ENCODE peak calls at places on chromosome 21, in ten cellular contexts. C, U, H, A, J, I, G, M, P and N are unnamed samples.

GRCh38 chr21:42384184-42384583 is 11.7 kb downstream of the TMPRSS3 start:
- DNase-seq in C (no peak), U (no peak), H (no peak), A (no peak), J (no peak), I (no peak), G (no peak), M (peak), P (no peak), N (no peak)

GRCh38 chr21:8994640-8995511 is 1526.5 kb upstream of the TPTE start:
- DNase-seq in C (no peak), U (no peak), H (peak), A (no peak), J (no peak), I (no peak), G (no peak), M (no peak), P (no peak), N (no peak)

GRCh38 chr21:46061063-46061462 is 36.8 kb upstream of the COL6A2 start:
- DNase-seq in C (no peak), U (no peak), H (no peak), A (peak), J (no peak), I (no peak), G (no peak), M (peak), P (no peak), N (peak)

GRCh38 chr21:18398843-18399242 is 4.7 kb downstream of the TMPRSS15 start:
- DNase-seq in C (no peak), U (no peak), H (no peak), A (no peak), J (no peak), I (no peak), G (no peak), M (no peak), P (no peak), N (no peak)

GRCh38 chr21:28252923-28253322 is 739.8 kb downstream of the LTN1 start:
- DNase-seq in C (no peak), U (no peak), H (no peak), A (no peak), J (peak), I (no peak), G (no peak), M (no peak), P (no peak), N (no peak)

GRCh38 chr21:28971171-28971570 is 21.5 kb downstream of the LTN1 start:
- DNase-seq in C (no peak), U (peak), H (peak), A (no peak), J (peak), I (no peak), G (no peak), M (no peak), P (peak), N (no peak)

GRCh38 chr21:28771790-28772501 is 220.7 kb downstream of the LTN1 start:
- DNase-seq in C (no peak), U (no peak), H (no peak), A (no peak), J (peak), I (peak), G (no peak), M (no peak), P (no peak), N (no peak)

GRCh38 chr21:29025328-29025713 is 853 bp downstream of the USP16 start:
- DNase-seq in C (peak), U (peak), H (peak), A (no peak), J (peak), I (no peak), G (no peak), M (no peak), P (no peak), N (peak)

GRCh38 chr21:42581676-42582371 is 68.2 kb downstream of the SLC37A1 start:
- DNase-seq in C (no peak), U (no peak), H (no peak), A (no peak), J (no peak), I (no peak), G (no peak), M (peak), P (no peak), N (no peak)

GRCh38 chr21:35682874-35683549 is 377.3 kb downstream of the SETD4 start:
- DNase-seq in C (no peak), U (no peak), H (no peak), A (no peak), J (no peak), I (no peak), G (no peak), M (no peak), P (no peak), N (no peak)

GRCh38 chr21:37207441-37208009 is 59.6 kb downstream of the VPS26C start:
- DNase-seq in C (peak), U (no peak), H (no peak), A (no peak), J (peak), I (no peak), G (no peak), M (no peak), P (no peak), N (no peak)

GRCh38 chr21:46154155-46154954 is 1.0 kb downstream of the FTCD start:
- DNase-seq in C (no peak), U (no peak), H (no peak), A (peak), J (no peak), I (no peak), G (no peak), M (peak), P (no peak), N (no peak)

GRCh38 chr21:31888936-31889371 is 16.1 kb downstream of the HUNK start:
- DNase-seq in C (no peak), U (peak), H (peak), A (no peak), J (no peak), I (no peak), G (no peak), M (no peak), P (no peak), N (no peak)

DNA sequence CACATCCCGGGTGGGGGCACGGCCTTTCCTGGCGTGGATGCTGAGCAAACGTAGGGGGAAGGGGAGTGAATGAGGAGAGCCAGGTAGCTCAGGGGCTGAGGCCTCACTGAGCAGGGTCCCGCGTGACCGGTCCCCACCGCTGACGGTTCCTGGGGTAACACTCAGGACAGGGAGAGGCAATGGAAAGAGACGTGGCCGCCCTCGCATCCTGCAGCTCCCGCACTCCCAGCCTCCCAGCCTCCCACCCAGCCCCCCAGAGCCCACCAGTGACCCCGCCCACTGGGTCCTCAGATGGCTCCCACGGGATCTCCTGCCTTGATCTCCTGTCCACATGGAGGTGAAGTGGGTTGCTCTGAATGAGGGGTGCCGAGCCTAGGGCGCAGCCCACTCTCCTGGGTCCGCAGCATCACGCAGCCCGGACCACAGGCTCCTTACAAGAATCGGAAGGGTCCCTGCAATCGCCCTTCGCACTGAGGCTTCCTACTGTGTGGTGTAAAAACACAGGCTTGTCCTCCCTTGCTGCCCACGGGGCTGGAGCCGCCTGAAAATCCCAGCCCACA is 2.4 kb downstream of the TSPEAR start:
- DNase-seq in C (no peak), U (no peak), H (no peak), A (no peak), J (no peak), I (no peak), G (no peak), M (peak), P (no peak), N (no peak)
- H3K4me3 ChIP-seq in C (no peak), U (peak), H (peak), A (no peak), J (no peak), I (no peak), G (no peak), M (no peak), P (peak), N (peak)

DNA sequence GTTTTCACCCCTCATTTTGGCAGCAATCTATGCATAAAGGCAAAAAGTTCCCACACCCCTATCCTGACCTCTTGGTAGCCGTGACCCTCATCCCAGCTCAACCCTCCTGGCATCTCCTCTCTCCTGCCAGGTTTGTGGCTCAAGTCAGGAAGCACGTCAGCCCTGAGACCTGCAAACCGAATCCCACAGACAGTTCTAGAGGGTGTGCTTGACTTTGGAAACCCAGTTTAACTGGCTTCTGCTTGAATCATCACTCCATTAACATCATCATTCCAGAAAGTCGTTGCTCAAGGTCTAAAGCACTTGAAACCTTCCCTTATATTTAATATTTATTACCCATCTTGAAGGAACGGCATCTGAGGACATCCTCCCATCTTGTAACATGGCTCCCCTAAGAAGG is 133.4 kb upstream of the ERG start:
- DNase-seq in C (no peak), U (no peak), H (no peak), A (no peak), J (no peak), I (no peak), G (no peak), M (no peak), P (no peak), N (no peak)
- H3K4me3 ChIP-seq in C (no peak), U (no peak), H (no peak), A (no peak), J (no peak), I (no peak), G (no peak), M (no peak), P (no peak), N (no peak)

DNA sequence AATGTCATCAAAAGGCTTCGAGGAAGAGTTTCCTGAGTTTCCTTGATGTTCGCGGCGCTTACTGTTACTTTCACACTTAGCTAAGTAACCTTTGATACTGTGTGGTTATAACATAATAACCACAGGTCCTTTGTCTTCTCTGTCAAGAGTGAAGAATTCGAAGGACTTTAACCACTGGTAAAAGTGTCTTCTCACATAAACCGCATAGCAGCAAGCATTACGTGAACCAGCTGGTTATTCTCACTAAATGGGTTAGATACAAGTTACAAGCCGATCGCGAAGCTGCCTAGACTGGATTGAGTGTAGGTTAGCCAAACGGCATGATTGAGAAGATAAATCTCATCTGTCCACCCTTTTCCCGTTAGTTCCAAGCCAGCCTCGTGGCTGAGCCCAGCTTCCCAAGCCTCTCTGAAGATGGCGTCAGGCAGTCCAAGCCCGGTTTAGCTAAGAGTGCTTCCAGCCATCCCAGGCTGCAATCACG is 18.3 kb upstream of the IFNGR2 start:
- DNase-seq in C (no peak), U (no peak), H (no peak), A (no peak), J (no peak), I (no peak), G (peak), M (peak), P (no peak), N (no peak)
- H3K4me3 ChIP-seq in C (no peak), U (no peak), H (no peak), A (no peak), J (no peak), I (no peak), G (no peak), M (no peak), P (no peak), N (no peak)

GRCh38 chr21:33029512-33029921 is 3.8 kb downstream of the OLIG2 start:
- DNase-seq in C (no peak), U (peak), H (peak), A (peak), J (no peak), I (no peak), G (no peak), M (no peak), P (no peak), N (peak)
- H3K4me3 ChIP-seq in C (no peak), U (no peak), H (peak), A (no peak), J (no peak), I (no peak), G (no peak), M (no peak), P (no peak), N (no peak)

DNA sequence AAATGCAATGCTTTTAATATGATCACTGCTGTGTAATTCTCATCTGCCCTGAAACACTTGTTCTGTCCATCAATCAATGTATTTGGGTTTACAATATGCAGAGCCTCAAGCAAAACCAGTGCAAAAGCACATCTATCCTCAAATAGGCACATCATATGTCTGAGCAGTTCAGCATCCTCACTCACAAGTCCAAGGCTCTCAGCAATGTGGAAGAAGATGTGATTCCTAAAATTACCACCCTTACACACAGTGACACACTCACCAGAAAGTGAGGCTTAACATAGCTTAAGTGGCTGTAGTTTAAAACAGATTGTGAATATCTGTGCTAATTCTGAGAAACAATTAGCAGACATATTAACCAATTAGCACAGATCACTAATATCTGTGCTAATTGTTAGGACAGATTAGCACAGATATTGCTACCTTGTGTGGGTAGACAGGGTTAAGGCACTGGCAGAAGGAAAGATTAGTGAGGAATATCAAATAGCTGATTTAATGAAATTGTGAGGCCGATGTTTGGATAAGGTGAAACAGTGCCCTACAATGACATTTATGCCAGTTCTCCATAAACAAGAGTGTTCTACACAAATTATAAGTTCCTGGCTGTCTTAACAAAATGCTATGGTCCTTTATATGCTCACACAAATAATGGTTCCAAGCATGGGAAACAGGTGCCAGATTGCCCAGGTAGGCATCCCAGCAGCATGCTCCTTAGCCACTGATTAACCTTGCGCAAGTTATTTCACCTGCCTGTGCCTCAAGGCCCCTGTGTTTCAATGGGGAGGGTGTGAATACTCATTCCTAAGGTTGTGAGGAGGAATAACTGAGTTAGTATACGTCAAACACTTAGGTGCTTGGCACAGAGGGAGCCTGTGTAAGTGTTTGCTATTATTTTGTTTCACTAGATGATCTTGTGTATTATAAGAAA is 41.7 kb downstream of the MRPL39 start:
- DNase-seq in C (no peak), U (no peak), H (no peak), A (no peak), J (no peak), I (no peak), G (no peak), M (no peak), P (no peak), N (no peak)
- H3K4me3 ChIP-seq in C (no peak), U (no peak), H (no peak), A (no peak), J (no peak), I (no peak), G (no peak), M (no peak), P (no peak), N (no peak)